ENCODE peak calls at places on chromosome 6, in seven cellular contexts. One of them, this sample, is unnamed.

GRCh38 chr6:52662031-52662430 is 8.9 kb upstream of the TMEM14A start:
- DNase-seq in bronchial epithelial cell: no peak
- DNase-seq in T-helper 2 cell: no peak
- DNase-seq in activated gamma-delta T cell treated with Interleukin-2 at 50 U/mL for 16 hours: no peak
- DNase-seq in mesothelial cell of epicardium: no peak
- DNase-seq in progenitor cell of endocrine pancreas: no peak
- DNase-seq in MM.1S: no peak
- DNase-seq in this sample: no peak

GRCh38 chr6:41462980-41463930 is 82.9 kb upstream of the FOXP4 start:
- DNase-seq in T-helper 2 cell: no peak
- DNase-seq in MM.1S: peak; percentile 26
- DNase-seq in progenitor cell of endocrine pancreas: peak; percentile 54
- DNase-seq in bronchial epithelial cell: peak; percentile 55
- DNase-seq in mesothelial cell of epicardium: no peak
- DNase-seq in activated gamma-delta T cell treated with Interleukin-2 at 50 U/mL for 16 hours: no peak
- DNase-seq in this sample: no peak

GRCh38 chr6:40997256-40997957 is 41.6 kb downstream of the UNC5CL start:
- DNase-seq in MM.1S: no peak
- DNase-seq in mesothelial cell of epicardium: no peak
- DNase-seq in bronchial epithelial cell: peak; percentile 74
- DNase-seq in activated gamma-delta T cell treated with Interleukin-2 at 50 U/mL for 16 hours: no peak
- DNase-seq in progenitor cell of endocrine pancreas: peak; percentile 24
- DNase-seq in T-helper 2 cell: no peak
- DNase-seq in this sample: no peak

GRCh38 chr6:14732845-14733757 is 512.8 kb upstream of the JARID2 start:
- DNase-seq in activated gamma-delta T cell treated with Interleukin-2 at 50 U/mL for 16 hours: peak; percentile 7
- DNase-seq in mesothelial cell of epicardium: no peak
- DNase-seq in bronchial epithelial cell: peak; percentile 98
- DNase-seq in MM.1S: no peak
- DNase-seq in T-helper 2 cell: peak; percentile 64
- DNase-seq in progenitor cell of endocrine pancreas: no peak
- DNase-seq in this sample: no peak

GRCh38 chr6:16635810-16636602 is 125.3 kb downstream of the ATXN1 start:
- DNase-seq in activated gamma-delta T cell treated with Interleukin-2 at 50 U/mL for 16 hours: no peak
- DNase-seq in MM.1S: peak; percentile 52
- DNase-seq in mesothelial cell of epicardium: no peak
- DNase-seq in bronchial epithelial cell: peak; percentile 12
- DNase-seq in progenitor cell of endocrine pancreas: no peak
- DNase-seq in T-helper 2 cell: no peak
- DNase-seq in this sample: no peak

GRCh38 chr6:44147256-44147655 is 11.4 kb upstream of the CAPN11 start:
- DNase-seq in mesothelial cell of epicardium: no peak
- DNase-seq in T-helper 2 cell: no peak
- DNase-seq in MM.1S: no peak
- DNase-seq in activated gamma-delta T cell treated with Interleukin-2 at 50 U/mL for 16 hours: no peak
- DNase-seq in progenitor cell of endocrine pancreas: no peak
- DNase-seq in bronchial epithelial cell: no peak
- DNase-seq in this sample: no peak

GRCh38 chr6:110125361-110125760 is 54.1 kb downstream of the WASF1 start:
- DNase-seq in bronchial epithelial cell: no peak
- DNase-seq in progenitor cell of endocrine pancreas: no peak
- DNase-seq in mesothelial cell of epicardium: no peak
- DNase-seq in MM.1S: no peak
- DNase-seq in activated gamma-delta T cell treated with Interleukin-2 at 50 U/mL for 16 hours: no peak
- DNase-seq in T-helper 2 cell: no peak
- DNase-seq in this sample: no peak

GRCh38 chr6:106373502-106374239 is 13.2 kb downstream of the CRYBG1 start:
- DNase-seq in mesothelial cell of epicardium: no peak
- DNase-seq in progenitor cell of endocrine pancreas: no peak
- DNase-seq in activated gamma-delta T cell treated with Interleukin-2 at 50 U/mL for 16 hours: no peak
- DNase-seq in MM.1S: no peak
- DNase-seq in T-helper 2 cell: no peak
- DNase-seq in bronchial epithelial cell: no peak
- DNase-seq in this sample: no peak

GRCh38 chr6:151179321-151179720 is 60.4 kb upstream of the AKAP12 start:
- DNase-seq in activated gamma-delta T cell treated with Interleukin-2 at 50 U/mL for 16 hours: no peak
- DNase-seq in mesothelial cell of epicardium: no peak
- DNase-seq in bronchial epithelial cell: peak; percentile 38
- DNase-seq in T-helper 2 cell: no peak
- DNase-seq in MM.1S: no peak
- DNase-seq in progenitor cell of endocrine pancreas: no peak
- DNase-seq in this sample: no peak

GRCh38 chr6:169215201-169215661 is 38.4 kb downstream of the THBS2 start:
- DNase-seq in T-helper 2 cell: no peak
- DNase-seq in activated gamma-delta T cell treated with Interleukin-2 at 50 U/mL for 16 hours: no peak
- DNase-seq in progenitor cell of endocrine pancreas: no peak
- DNase-seq in mesothelial cell of epicardium: no peak
- DNase-seq in bronchial epithelial cell: no peak
- DNase-seq in MM.1S: no peak
- DNase-seq in this sample: no peak

GRCh38 chr6:82914511-82914910 is 151.1 kb downstream of the UBE3D start:
- DNase-seq in progenitor cell of endocrine pancreas: no peak
- DNase-seq in activated gamma-delta T cell treated with Interleukin-2 at 50 U/mL for 16 hours: no peak
- DNase-seq in T-helper 2 cell: no peak
- DNase-seq in mesothelial cell of epicardium: no peak
- DNase-seq in MM.1S: no peak
- DNase-seq in bronchial epithelial cell: no peak
- DNase-seq in this sample: no peak

GRCh38 chr6:118867181-118867580 is 26.8 kb upstream of the ASF1A start:
- DNase-seq in T-helper 2 cell: no peak
- DNase-seq in MM.1S: no peak
- DNase-seq in activated gamma-delta T cell treated with Interleukin-2 at 50 U/mL for 16 hours: no peak
- DNase-seq in bronchial epithelial cell: peak; percentile 64
- DNase-seq in progenitor cell of endocrine pancreas: no peak
- DNase-seq in mesothelial cell of epicardium: no peak
- DNase-seq in this sample: no peak

GRCh38 chr6:34490390-34491090 is 24.7 kb downstream of the PACSIN1 start:
- DNase-seq in T-helper 2 cell: no peak
- DNase-seq in activated gamma-delta T cell treated with Interleukin-2 at 50 U/mL for 16 hours: no peak
- DNase-seq in MM.1S: no peak
- DNase-seq in mesothelial cell of epicardium: no peak
- DNase-seq in progenitor cell of endocrine pancreas: no peak
- DNase-seq in bronchial epithelial cell: no peak
- DNase-seq in this sample: no peak

GRCh38 chr6:143596857-143597256 is 80.9 kb upstream of the PHACTR2 start:
- DNase-seq in MM.1S: no peak
- DNase-seq in progenitor cell of endocrine pancreas: no peak
- DNase-seq in T-helper 2 cell: no peak
- DNase-seq in bronchial epithelial cell: no peak
- DNase-seq in activated gamma-delta T cell treated with Interleukin-2 at 50 U/mL for 16 hours: no peak
- DNase-seq in mesothelial cell of epicardium: no peak
- DNase-seq in this sample: no peak

GRCh38 chr6:97282238-97282725 is 734 bp downstream of the MMS22L start:
- DNase-seq in bronchial epithelial cell: peak; percentile 4
- DNase-seq in progenitor cell of endocrine pancreas: no peak
- DNase-seq in MM.1S: peak; percentile 10
- DNase-seq in mesothelial cell of epicardium: no peak
- DNase-seq in T-helper 2 cell: no peak
- DNase-seq in activated gamma-delta T cell treated with Interleukin-2 at 50 U/mL for 16 hours: no peak
- DNase-seq in this sample: no peak

GRCh38 chr6:142680308-142680707 is 264.7 kb downstream of the HIVEP2 start:
- DNase-seq in bronchial epithelial cell: peak; percentile 46
- DNase-seq in mesothelial cell of epicardium: no peak
- DNase-seq in activated gamma-delta T cell treated with Interleukin-2 at 50 U/mL for 16 hours: no peak
- DNase-seq in MM.1S: no peak
- DNase-seq in progenitor cell of endocrine pancreas: no peak
- DNase-seq in T-helper 2 cell: no peak
- DNase-seq in this sample: no peak

GRCh38 chr6:134201716-134202115 is 116.2 kb downstream of the SGK1 start:
- DNase-seq in activated gamma-delta T cell treated with Interleukin-2 at 50 U/mL for 16 hours: no peak
- DNase-seq in progenitor cell of endocrine pancreas: no peak
- DNase-seq in mesothelial cell of epicardium: no peak
- DNase-seq in bronchial epithelial cell: no peak
- DNase-seq in MM.1S: no peak
- DNase-seq in T-helper 2 cell: no peak
- DNase-seq in this sample: no peak

GRCh38 chr6:118509009-118509617 is 39.0 kb upstream of the PLN start:
- DNase-seq in bronchial epithelial cell: peak; percentile 33
- DNase-seq in T-helper 2 cell: peak; percentile 5
- DNase-seq in activated gamma-delta T cell treated with Interleukin-2 at 50 U/mL for 16 hours: no peak
- DNase-seq in mesothelial cell of epicardium: no peak
- DNase-seq in MM.1S: no peak
- DNase-seq in progenitor cell of endocrine pancreas: no peak
- DNase-seq in this sample: no peak

GRCh38 chr6:131979515-131980337 is 28.6 kb upstream of the CCN2 start:
- DNase-seq in MM.1S: no peak
- DNase-seq in activated gamma-delta T cell treated with Interleukin-2 at 50 U/mL for 16 hours: no peak
- DNase-seq in bronchial epithelial cell: no peak
- DNase-seq in progenitor cell of endocrine pancreas: no peak
- DNase-seq in mesothelial cell of epicardium: no peak
- DNase-seq in T-helper 2 cell: no peak
- DNase-seq in this sample: no peak

GRCh38 chr6:160791981-160792418 is 90.0 kb downstream of the PLG start:
- DNase-seq in T-helper 2 cell: no peak
- DNase-seq in progenitor cell of endocrine pancreas: no peak
- DNase-seq in bronchial epithelial cell: peak; percentile 93
- DNase-seq in MM.1S: no peak
- DNase-seq in mesothelial cell of epicardium: no peak
- DNase-seq in activated gamma-delta T cell treated with Interleukin-2 at 50 U/mL for 16 hours: no peak
- DNase-seq in this sample: no peak

GRCh38 chr6:64012351-64013060 is 376.9 kb downstream of the PHF3 start:
- DNase-seq in progenitor cell of endocrine pancreas: no peak
- DNase-seq in MM.1S: peak; percentile 61
- DNase-seq in bronchial epithelial cell: peak; percentile 63
- DNase-seq in activated gamma-delta T cell treated with Interleukin-2 at 50 U/mL for 16 hours: no peak
- DNase-seq in mesothelial cell of epicardium: no peak
- DNase-seq in T-helper 2 cell: peak; percentile 1
- DNase-seq in this sample: no peak

GRCh38 chr6:113695506-113695905 is 161.6 kb upstream of the MARCKS start:
- DNase-seq in mesothelial cell of epicardium: no peak
- DNase-seq in bronchial epithelial cell: no peak
- DNase-seq in activated gamma-delta T cell treated with Interleukin-2 at 50 U/mL for 16 hours: no peak
- DNase-seq in progenitor cell of endocrine pancreas: no peak
- DNase-seq in T-helper 2 cell: no peak
- DNase-seq in MM.1S: no peak
- DNase-seq in this sample: no peak